ENCODE peak calls at places on chromosomes 7 and 10, in seven cellular contexts. Y is right lobe of liver; W is coronary artery; E is astrocyte; C is CD4-positive, CD25-positive, alpha-beta regulatory T cell; T is IMR-90; X is cardiac muscle cell. U is an unnamed sample.

GRCh38 chr7:93707249-93707648 is 132.7 kb upstream of the CALCR start:
- DNase-seq in X (no peak), E (no peak), Y (no peak), C (no peak), T (no peak), W (no peak), U (no peak)

GRCh38 chr10:34854147-34854601 is 39.1 kb upstream of the PARD3 start:
- DNase-seq in X (no peak), W (no peak), E (peak), C (no peak), Y (no peak), T (peak), U (no peak)

GRCh38 chr10:59243611-59244195 is 67.3 kb downstream of the PHYHIPL start:
- DNase-seq in C (no peak), E (peak), X (no peak), Y (no peak), W (no peak), T (no peak), U (no peak)

GRCh38 chr10:78551184-78552005 is 517.4 kb upstream of the ZMIZ1 start:
- DNase-seq in C (no peak), X (no peak), W (no peak), E (no peak), Y (no peak), T (no peak), U (no peak)

GRCh38 chr7:55185941-55186609 is 167.3 kb downstream of the EGFR start:
- DNase-seq in Y (no peak), X (no peak), T (peak), C (no peak), E (peak), W (no peak), U (no peak)

GRCh38 chr10:31064334-31064733 is 32.7 kb upstream of the ZNF438 start:
- DNase-seq in W (no peak), E (peak), C (no peak), X (no peak), T (peak), Y (no peak), U (no peak)

GRCh38 chr10:1553951-1554350 is 183.4 kb downstream of the ADARB2 start:
- DNase-seq in Y (no peak), T (no peak), W (no peak), E (no peak), X (no peak), C (no peak), U (no peak)

GRCh38 chr7:70408891-70409290 is 723.1 kb upstream of the GALNT17 start:
- DNase-seq in T (no peak), Y (no peak), C (no peak), E (no peak), W (no peak), X (no peak), U (no peak)

GRCh38 chr10:61628199-61628874 is 34.4 kb upstream of the CABCOCO1 start:
- DNase-seq in W (no peak), T (peak), Y (no peak), C (no peak), E (peak), X (no peak), U (no peak)

GRCh38 chr7:132161976-132162375 is 414.3 kb downstream of the PLXNA4 start:
- DNase-seq in T (no peak), Y (no peak), X (peak), W (no peak), C (no peak), E (no peak), U (no peak)

GRCh38 chr7:137458399-137458798 is 114.9 kb upstream of the PTN start:
- DNase-seq in E (no peak), Y (no peak), C (no peak), W (no peak), X (no peak), T (no peak), U (no peak)

GRCh38 chr10:17229967-17230682 is 2.1 kb downstream of the VIM start:
- DNase-seq in Y (peak), C (peak), X (peak), T (peak), W (peak), E (peak), U (no peak)
- H3K27ac ChIP-seq in Y (peak), C (peak), X (peak), T (peak), W (peak), E (peak), U (peak)

GRCh38 chr7:116512524-116513188 is 12.2 kb upstream of the CAV1 start:
- DNase-seq in E (peak), C (no peak), Y (no peak), T (peak), X (no peak), W (no peak), U (no peak)

GRCh38 chr7:116515584-116515983 is 9.3 kb upstream of the CAV1 start:
- DNase-seq in Y (no peak), W (no peak), E (no peak), C (no peak), X (no peak), T (no peak), U (no peak)

GRCh38 chr7:116509982-116510579 is 10.5 kb downstream of the CAV2 start:
- DNase-seq in X (no peak), W (no peak), C (no peak), T (peak), Y (no peak), E (no peak), U (no peak)

GRCh38 chr7:116510795-116511194 is 11.3 kb downstream of the CAV2 start:
- DNase-seq in T (no peak), Y (no peak), C (no peak), W (no peak), E (no peak), X (no peak), U (no peak)

DNA sequence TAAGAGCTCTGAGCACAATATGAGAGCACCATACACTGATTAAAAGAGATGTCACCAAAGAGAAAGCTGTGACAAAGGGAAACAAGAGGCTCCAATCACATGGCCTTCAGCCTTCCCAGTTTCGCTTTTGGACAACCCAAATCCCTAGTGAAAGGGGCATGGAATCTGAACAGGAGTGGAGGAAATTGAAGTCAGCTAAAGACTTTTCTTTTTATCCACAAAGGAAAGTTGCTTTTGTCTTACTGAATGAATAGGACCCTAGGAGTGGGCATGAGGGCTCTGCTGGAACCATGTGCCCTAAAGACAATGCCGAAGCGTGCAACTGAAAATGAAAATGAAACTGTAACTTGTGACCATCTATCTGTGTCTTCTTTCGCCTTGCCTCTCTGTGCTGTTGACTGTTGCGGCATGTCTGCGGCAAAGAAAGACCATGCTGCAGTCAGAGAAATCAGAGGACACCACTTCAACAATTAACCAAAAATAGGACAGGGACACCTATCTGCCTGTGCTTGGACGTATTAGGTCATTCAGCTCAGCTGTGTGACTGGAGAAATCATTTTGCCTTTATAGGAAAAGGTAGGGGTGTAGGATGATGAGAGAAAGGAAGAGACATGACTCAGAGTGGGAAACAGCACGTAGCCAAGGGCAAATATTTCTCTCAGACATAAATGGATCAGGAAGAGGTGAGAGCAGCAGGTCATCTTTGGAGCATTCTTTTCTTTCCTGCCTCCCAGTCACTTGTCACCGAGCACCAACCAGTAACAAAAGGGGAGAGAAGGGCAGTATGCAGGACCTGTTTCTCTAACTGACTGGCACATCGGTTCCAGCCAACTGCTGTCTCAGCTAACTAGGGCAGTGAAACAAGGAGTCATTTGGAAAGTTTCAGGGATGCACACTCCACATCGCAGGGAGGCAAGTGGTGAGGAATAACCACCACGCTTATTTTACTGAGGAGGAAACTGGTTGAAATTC is 12.3 kb downstream of the CAV2 start:
- DNase-seq in Y (peak), W (no peak), E (peak), C (no peak), T (peak), X (no peak), U (no peak)
- H3K27ac ChIP-seq in Y (peak), W (peak), E (peak), C (no peak), T (peak), X (no peak), U (peak)

DNA sequence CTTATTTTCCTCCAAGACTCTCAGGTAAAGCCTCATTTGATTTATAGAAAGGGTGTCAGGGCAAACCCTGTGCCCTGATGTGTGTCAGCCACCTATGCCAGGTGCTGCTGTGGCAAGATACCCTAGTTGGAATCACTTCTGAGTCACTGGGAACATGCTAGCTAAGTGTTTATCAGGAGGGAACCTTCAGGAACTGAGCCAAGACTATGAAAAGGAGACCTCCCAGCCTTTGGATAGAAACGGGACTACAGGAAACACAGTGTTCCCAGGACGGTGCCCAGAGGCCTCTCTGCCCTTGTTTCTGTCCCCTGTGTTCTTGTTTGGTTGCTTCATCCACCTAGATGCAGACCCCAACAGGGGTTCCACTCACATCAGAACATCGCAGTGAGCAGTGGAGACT is 28.5 kb downstream of the CNNM1 start:
- DNase-seq in Y (no peak), W (no peak), X (no peak), C (no peak), T (no peak), E (no peak), U (no peak)
- H3K27ac ChIP-seq in Y (no peak), W (no peak), X (no peak), C (no peak), T (no peak), E (no peak), U (peak)

DNA sequence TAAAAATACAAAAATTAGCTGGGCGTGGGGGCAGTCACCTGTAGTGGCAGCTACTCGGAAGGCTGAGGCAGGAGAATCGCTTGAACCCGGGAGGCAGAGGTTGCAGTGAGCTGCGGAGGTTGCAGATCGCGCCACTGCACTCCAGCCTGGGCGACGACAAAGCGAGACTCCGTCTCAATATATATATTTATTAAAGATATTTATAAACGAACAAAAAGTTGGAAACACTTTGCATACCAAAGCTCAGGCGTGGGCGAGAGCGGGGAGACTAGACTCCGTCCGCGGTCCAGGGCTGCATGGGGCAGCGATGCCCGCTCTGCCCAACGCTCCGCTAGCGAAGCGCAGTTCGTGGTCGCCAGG is 7.9 kb upstream of the CRYGN start:
- DNase-seq in W (no peak), E (no peak), Y (no peak), X (no peak), C (no peak), T (no peak), U (no peak)
- H3K27ac ChIP-seq in W (no peak), E (no peak), Y (no peak), X (no peak), C (no peak), T (no peak), U (no peak)